ENCODE peak calls at places on chromosomes 11 and 22, in five cellular contexts. F is stimulated activated CD4-positive, alpha-beta T cell treated with anti-CD3 and anti-CD28 coated beads, Interleukin-15, amount 100 ng/mL, for 48 hours; J is kidney tubule cell; A is NCI-H1436; X is tibial nerve. V is an unnamed sample.

GRCh38 chr11:106398396-106399074 is 321.1 kb downstream of the AASDHPPT start:
- DNase-seq in F (no peak), J (peak), A (no peak), X (no peak), V (no peak)

GRCh38 chr11:126874831-126875230 is 125.7 kb downstream of the KIRREL3 start:
- DNase-seq in F (no peak), J (no peak), A (no peak), X (no peak), V (no peak)

GRCh38 chr11:71454470-71455113 is 1.6 kb downstream of the NADSYN1 start:
- DNase-seq in F (no peak), J (peak), A (no peak), X (no peak), V (no peak)

GRCh38 chr11:69400140-69400539 is 81.3 kb upstream of the LINC01488 start:
- DNase-seq in F (no peak), J (no peak), A (no peak), X (no peak), V (no peak)

GRCh38 chr22:25786165-25786564 is 44.2 kb downstream of the MYO18B start:
- DNase-seq in F (no peak), J (no peak), A (no peak), X (no peak), V (no peak)

GRCh38 chr11:123653997-123654565 is 343 bp downstream of the SCN3B start:
- DNase-seq in F (no peak), J (peak), A (no peak), X (no peak), V (no peak)

GRCh38 chr22:35842954-35843353 is 125.3 kb downstream of the APOL5 start:
- DNase-seq in F (no peak), J (peak), A (no peak), X (no peak), V (no peak)

GRCh38 chr11:128567130-128567529 is 20.2 kb downstream of the ETS1 start:
- DNase-seq in F (no peak), J (no peak), A (no peak), X (no peak), V (no peak)

GRCh38 chr11:43393765-43394355 is 35.1 kb downstream of the TTC17 start:
- DNase-seq in F (no peak), J (peak), A (no peak), X (no peak), V (no peak)